ENCODE peak calls at places on chromosome 15, in six cellular contexts. One of them, this sample, is unnamed.

GRCh38 chr15:41581110-41581509 is 22.1 kb downstream of the TYRO3 start:
- DNase-seq in HCT116: peak; percentile 19
- DNase-seq in PC-3: peak; percentile 67
- DNase-seq in SK-N-SH: no peak
- DNase-seq in neural progenitor cell: no peak
- DNase-seq in MM.1S: peak; percentile 14
- DNase-seq in this sample: peak; percentile 42

GRCh38 chr15:79977431-79977940 is 6.5 kb upstream of the BCL2A1 start:
- DNase-seq in HCT116: no peak
- DNase-seq in PC-3: no peak
- DNase-seq in SK-N-SH: no peak
- DNase-seq in neural progenitor cell: no peak
- DNase-seq in MM.1S: no peak
- DNase-seq in this sample: peak; percentile 31

GRCh38 chr15:79834496-79834895 is 62.3 kb downstream of the MTHFS start:
- DNase-seq in HCT116: no peak
- DNase-seq in PC-3: peak; percentile 21
- DNase-seq in SK-N-SH: no peak
- DNase-seq in neural progenitor cell: no peak
- DNase-seq in MM.1S: no peak
- DNase-seq in this sample: no peak

GRCh38 chr15:94875550-94875949 is 644.2 kb downstream of the MCTP2 start:
- DNase-seq in HCT116: no peak
- DNase-seq in PC-3: no peak
- DNase-seq in SK-N-SH: no peak
- DNase-seq in neural progenitor cell: no peak
- DNase-seq in MM.1S: no peak
- DNase-seq in this sample: no peak

GRCh38 chr15:55196011-55196410 is 730 bp downstream of the RSL24D1 start:
- DNase-seq in HCT116: no peak
- DNase-seq in PC-3: no peak
- DNase-seq in SK-N-SH: no peak
- DNase-seq in neural progenitor cell: no peak
- DNase-seq in MM.1S: no peak
- DNase-seq in this sample: peak; percentile 29

GRCh38 chr15:90598053-90598577 is 68.4 kb downstream of the CRTC3 start:
- DNase-seq in HCT116: no peak
- DNase-seq in PC-3: no peak
- DNase-seq in SK-N-SH: no peak
- DNase-seq in neural progenitor cell: peak; percentile 40
- DNase-seq in MM.1S: no peak
- DNase-seq in this sample: no peak

GRCh38 chr15:31437686-31438085 is 111.1 kb downstream of the KLF13 start:
- DNase-seq in HCT116: no peak
- DNase-seq in PC-3: no peak
- DNase-seq in SK-N-SH: no peak
- DNase-seq in neural progenitor cell: no peak
- DNase-seq in MM.1S: no peak
- DNase-seq in this sample: no peak

GRCh38 chr15:31905054-31905453 is 125.3 kb upstream of the CHRNA7 start:
- DNase-seq in HCT116: no peak
- DNase-seq in PC-3: no peak
- DNase-seq in SK-N-SH: no peak
- DNase-seq in neural progenitor cell: peak; percentile 4
- DNase-seq in MM.1S: no peak
- DNase-seq in this sample: no peak

GRCh38 chr15:67085818-67086649 is 20.6 kb downstream of the SMAD3 start:
- DNase-seq in HCT116: no peak
- DNase-seq in PC-3: no peak
- DNase-seq in SK-N-SH: no peak
- DNase-seq in neural progenitor cell: no peak
- DNase-seq in MM.1S: peak; percentile 98
- DNase-seq in this sample: peak; percentile 92

GRCh38 chr15:59995568-59996349 is 8.4 kb upstream of the FOXB1 start:
- DNase-seq in HCT116: no peak
- DNase-seq in PC-3: no peak
- DNase-seq in SK-N-SH: peak; percentile 10
- DNase-seq in neural progenitor cell: peak; percentile 50
- DNase-seq in MM.1S: no peak
- DNase-seq in this sample: no peak

GRCh38 chr15:53404930-53405493 is 354.5 kb downstream of the WDR72 start:
- DNase-seq in HCT116: no peak
- DNase-seq in PC-3: no peak
- DNase-seq in SK-N-SH: no peak
- DNase-seq in neural progenitor cell: no peak
- DNase-seq in MM.1S: no peak
- DNase-seq in this sample: no peak

GRCh38 chr15:73334086-73334485 is 34.7 kb downstream of the HCN4 start:
- DNase-seq in HCT116: no peak
- DNase-seq in PC-3: no peak
- DNase-seq in SK-N-SH: no peak
- DNase-seq in neural progenitor cell: no peak
- DNase-seq in MM.1S: no peak
- DNase-seq in this sample: no peak

GRCh38 chr15:65344214-65344908 is 33.4 kb downstream of the IGDCC3 start:
- DNase-seq in HCT116: no peak
- DNase-seq in PC-3: no peak
- DNase-seq in SK-N-SH: peak; percentile 23
- DNase-seq in neural progenitor cell: no peak
- DNase-seq in MM.1S: no peak
- DNase-seq in this sample: no peak

GRCh38 chr15:82183121-82184031 is 79.2 kb downstream of the EFL1 start:
- DNase-seq in HCT116: no peak
- DNase-seq in PC-3: peak; percentile 35
- DNase-seq in SK-N-SH: no peak
- DNase-seq in neural progenitor cell: no peak
- DNase-seq in MM.1S: no peak
- DNase-seq in this sample: peak; percentile 81

GRCh38 chr15:74431645-74432044 is 2.1 kb downstream of the SEMA7A start:
- DNase-seq in HCT116: no peak
- DNase-seq in PC-3: peak; percentile 24
- DNase-seq in SK-N-SH: no peak
- DNase-seq in neural progenitor cell: no peak
- DNase-seq in MM.1S: no peak
- DNase-seq in this sample: peak; percentile 44

GRCh38 chr15:35298509-35298908 is 213.4 kb upstream of the NANOGP8 start:
- DNase-seq in HCT116: no peak
- DNase-seq in PC-3: no peak
- DNase-seq in SK-N-SH: no peak
- DNase-seq in neural progenitor cell: no peak
- DNase-seq in MM.1S: no peak
- DNase-seq in this sample: no peak

GRCh38 chr15:79129235-79129634 is 38.7 kb upstream of the RASGRF1 start:
- DNase-seq in HCT116: no peak
- DNase-seq in PC-3: no peak
- DNase-seq in SK-N-SH: no peak
- DNase-seq in neural progenitor cell: no peak
- DNase-seq in MM.1S: no peak
- DNase-seq in this sample: no peak

GRCh38 chr15:51706347-51706746 is 25.0 kb downstream of the SCG3 start:
- DNase-seq in HCT116: no peak
- DNase-seq in PC-3: no peak
- DNase-seq in SK-N-SH: peak; percentile 67
- DNase-seq in neural progenitor cell: no peak
- DNase-seq in MM.1S: no peak
- DNase-seq in this sample: peak; percentile 73

GRCh38 chr15:68256675-68257450 is 20.7 kb upstream of the FEM1B start:
- DNase-seq in HCT116: no peak
- DNase-seq in PC-3: peak; percentile 81
- DNase-seq in SK-N-SH: no peak
- DNase-seq in neural progenitor cell: peak; percentile 94
- DNase-seq in MM.1S: peak; percentile 92
- DNase-seq in this sample: peak; percentile 96

GRCh38 chr15:66878761-66879160 is 176.7 kb downstream of the SMAD6 start:
- DNase-seq in HCT116: no peak
- DNase-seq in PC-3: no peak
- DNase-seq in SK-N-SH: no peak
- DNase-seq in neural progenitor cell: no peak
- DNase-seq in MM.1S: no peak
- DNase-seq in this sample: no peak

GRCh38 chr15:70863450-70864218 is 9.7 kb upstream of the LARP6 start:
- DNase-seq in HCT116: peak; percentile 57
- DNase-seq in PC-3: peak; percentile 94
- DNase-seq in SK-N-SH: no peak
- DNase-seq in neural progenitor cell: no peak
- DNase-seq in MM.1S: no peak
- DNase-seq in this sample: peak; percentile 92

GRCh38 chr15:58293622-58294550 is 137.9 kb upstream of the LIPC start:
- DNase-seq in HCT116: no peak
- DNase-seq in PC-3: peak; percentile 6
- DNase-seq in SK-N-SH: no peak
- DNase-seq in neural progenitor cell: no peak
- DNase-seq in MM.1S: peak; percentile 93
- DNase-seq in this sample: no peak

GRCh38 chr15:44861439-44861910 is 95.0 kb upstream of the TERB2 start:
- DNase-seq in HCT116: no peak
- DNase-seq in PC-3: no peak
- DNase-seq in SK-N-SH: no peak
- DNase-seq in neural progenitor cell: no peak
- DNase-seq in MM.1S: no peak
- DNase-seq in this sample: no peak

GRCh38 chr15:67127334-67127664 is 61.9 kb downstream of the SMAD3 start:
- DNase-seq in HCT116: no peak
- DNase-seq in PC-3: peak; percentile 93
- DNase-seq in SK-N-SH: no peak
- DNase-seq in neural progenitor cell: no peak
- DNase-seq in MM.1S: no peak
- DNase-seq in this sample: no peak

GRCh38 chr15:48413304-48413703 is 82.1 kb downstream of the DUT start:
- DNase-seq in HCT116: no peak
- DNase-seq in PC-3: no peak
- DNase-seq in SK-N-SH: no peak
- DNase-seq in neural progenitor cell: no peak
- DNase-seq in MM.1S: no peak
- DNase-seq in this sample: peak; percentile 73

GRCh38 chr15:48415036-48415886 is 84.0 kb downstream of the DUT start:
- DNase-seq in HCT116: no peak
- DNase-seq in PC-3: peak; percentile 89
- DNase-seq in SK-N-SH: no peak
- DNase-seq in neural progenitor cell: no peak
- DNase-seq in MM.1S: no peak
- DNase-seq in this sample: peak; percentile 86

GRCh38 chr15:48414015-48414414 is 82.8 kb downstream of the DUT start:
- DNase-seq in HCT116: no peak
- DNase-seq in PC-3: peak; percentile 15
- DNase-seq in SK-N-SH: no peak
- DNase-seq in neural progenitor cell: no peak
- DNase-seq in MM.1S: no peak
- DNase-seq in this sample: peak; percentile 92

GRCh38 chr15:48409623-48410022 is 78.4 kb downstream of the DUT start:
- DNase-seq in HCT116: no peak
- DNase-seq in PC-3: no peak
- DNase-seq in SK-N-SH: no peak
- DNase-seq in neural progenitor cell: no peak
- DNase-seq in MM.1S: no peak
- DNase-seq in this sample: no peak

DNA sequence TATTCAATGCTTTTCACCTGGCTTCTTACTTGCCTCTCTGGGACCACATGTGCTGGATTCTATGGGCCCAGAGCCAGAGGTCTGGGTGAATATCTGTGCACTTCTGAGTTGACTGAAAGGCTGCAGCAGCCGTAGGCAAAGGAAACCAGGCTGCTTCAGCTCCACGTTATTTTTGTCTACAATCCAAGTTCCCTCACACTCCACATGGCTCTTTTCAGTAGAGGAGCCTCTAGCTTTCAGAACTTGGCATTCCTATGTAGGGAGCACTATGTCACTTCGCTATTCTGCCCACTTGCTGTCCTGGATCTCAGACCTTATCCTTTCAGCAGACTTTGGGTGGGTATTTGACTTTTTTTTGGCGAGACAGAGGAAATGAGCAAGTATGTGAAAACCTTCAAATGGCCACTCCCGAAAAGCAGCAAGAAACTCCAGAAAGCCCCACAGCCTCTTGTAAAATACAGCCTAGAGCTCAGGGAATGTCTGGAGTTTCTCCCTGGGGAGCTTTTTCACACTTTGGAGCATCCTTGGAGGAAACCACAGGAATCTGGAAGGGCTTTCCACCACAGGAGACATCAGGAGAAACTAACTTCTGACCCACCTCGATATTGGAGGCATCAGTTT is 80.9 kb downstream of the DUT start:
- DNase-seq in HCT116: no peak
- DNase-seq in PC-3: no peak
- DNase-seq in SK-N-SH: no peak
- DNase-seq in neural progenitor cell: no peak
- DNase-seq in MM.1S: no peak
- DNase-seq in this sample: peak; percentile 91
- TF ChIP-seq EZH2phosphoT487 in HCT116: no peak
- TF ChIP-seq EZH2phosphoT487 in PC-3: no peak
- TF ChIP-seq EZH2phosphoT487 in SK-N-SH: no peak
- TF ChIP-seq EZH2phosphoT487 in neural progenitor cell: no peak
- TF ChIP-seq EZH2phosphoT487 in MM.1S: no peak
- TF ChIP-seq EZH2phosphoT487 in this sample: no peak

GRCh38 chr15:29094711-29095110 is 174.9 kb downstream of the NSMCE3 start:
- DNase-seq in HCT116: no peak
- DNase-seq in PC-3: no peak
- DNase-seq in SK-N-SH: no peak
- DNase-seq in neural progenitor cell: no peak
- DNase-seq in MM.1S: no peak
- DNase-seq in this sample: no peak

GRCh38 chr15:29093696-29094343 is 175.8 kb downstream of the NSMCE3 start:
- DNase-seq in HCT116: no peak
- DNase-seq in PC-3: no peak
- DNase-seq in SK-N-SH: no peak
- DNase-seq in neural progenitor cell: no peak
- DNase-seq in MM.1S: no peak
- DNase-seq in this sample: no peak

GRCh38 chr15:29091666-29092065 is 178.0 kb downstream of the NSMCE3 start:
- DNase-seq in HCT116: no peak
- DNase-seq in PC-3: no peak
- DNase-seq in SK-N-SH: no peak
- DNase-seq in neural progenitor cell: no peak
- DNase-seq in MM.1S: no peak
- DNase-seq in this sample: no peak

GRCh38 chr15:29092376-29093064 is 177.1 kb downstream of the NSMCE3 start:
- DNase-seq in HCT116: no peak
- DNase-seq in PC-3: no peak
- DNase-seq in SK-N-SH: no peak
- DNase-seq in neural progenitor cell: no peak
- DNase-seq in MM.1S: no peak
- DNase-seq in this sample: no peak

GRCh38 chr15:29093065-29093435 is 176.6 kb downstream of the NSMCE3 start:
- DNase-seq in HCT116: no peak
- DNase-seq in PC-3: no peak
- DNase-seq in SK-N-SH: no peak
- DNase-seq in neural progenitor cell: no peak
- DNase-seq in MM.1S: no peak
- DNase-seq in this sample: no peak
- H3K9ac ChIP-seq in HCT116: no peak overlapping the region
- H3K9ac ChIP-seq in PC-3: no peak overlapping the region
- H3K9ac ChIP-seq in SK-N-SH: no peak overlapping the region
- H3K9ac ChIP-seq in neural progenitor cell: no peak overlapping the region
- H3K9ac ChIP-seq in MM.1S: no peak overlapping the region
- H3K9ac ChIP-seq in this sample: no peak overlapping the region

GRCh38 chr15:96115642-96116041 is 214.9 kb upstream of the NR2F2 start:
- DNase-seq in HCT116: no peak
- DNase-seq in PC-3: peak; percentile 24
- DNase-seq in SK-N-SH: no peak
- DNase-seq in neural progenitor cell: no peak
- DNase-seq in MM.1S: no peak
- DNase-seq in this sample: peak; percentile 63
- TF ChIP-seq EZH2phosphoT487 in HCT116: no peak
- TF ChIP-seq EZH2phosphoT487 in PC-3: no peak
- TF ChIP-seq EZH2phosphoT487 in SK-N-SH: no peak
- TF ChIP-seq EZH2phosphoT487 in neural progenitor cell: no peak
- TF ChIP-seq EZH2phosphoT487 in MM.1S: no peak
- TF ChIP-seq EZH2phosphoT487 in this sample: no peak

GRCh38 chr15:49171790-49172189 is 1.7 kb downstream of the GALK2 start:
- DNase-seq in HCT116: no peak
- DNase-seq in PC-3: no peak
- DNase-seq in SK-N-SH: no peak
- DNase-seq in neural progenitor cell: no peak
- DNase-seq in MM.1S: no peak
- DNase-seq in this sample: no peak
- H3K9ac ChIP-seq in HCT116: no peak overlapping the region
- H3K9ac ChIP-seq in PC-3: peak overlapping the region; percentile 82
- H3K9ac ChIP-seq in SK-N-SH: no peak overlapping the region
- H3K9ac ChIP-seq in neural progenitor cell: no peak overlapping the region
- H3K9ac ChIP-seq in MM.1S: no peak overlapping the region
- H3K9ac ChIP-seq in this sample: no peak overlapping the region

This sample was measured in GM23248.